ENCODE peak calls at places on chromosomes 13 and 19, in four cellular contexts. One of them, this sample, is unnamed.

GRCh38 chr13:84896128-84896527 is 903.1 kb downstream of the SLITRK6 start:
- DNase-seq in stomach: no peak
- DNase-seq in HepG2: peak; percentile 52
- DNase-seq in transverse colon: peak; percentile 11
- DNase-seq in this sample: no peak

GRCh38 chr13:32056316-32056715 is 24.7 kb downstream of the FRY start:
- DNase-seq in stomach: no peak
- DNase-seq in HepG2: no peak
- DNase-seq in transverse colon: peak; percentile 35
- DNase-seq in this sample: no peak

GRCh38 chr19:46303702-46304397 is 7.0 kb downstream of the HIF3A start:
- DNase-seq in stomach: peak; percentile 97
- DNase-seq in HepG2: no peak
- DNase-seq in transverse colon: peak; percentile 95
- DNase-seq in this sample: peak; percentile 90

GRCh38 chr13:39451860-39452301 is 151.1 kb downstream of the LHFPL6 start:
- DNase-seq in stomach: no peak
- DNase-seq in HepG2: no peak
- DNase-seq in transverse colon: peak; percentile 11
- DNase-seq in this sample: peak; percentile 77

GRCh38 chr13:103187621-103188020 is 121.4 kb upstream of the SLC10A2 start:
- DNase-seq in stomach: no peak
- DNase-seq in HepG2: no peak
- DNase-seq in transverse colon: no peak
- DNase-seq in this sample: no peak

GRCh38 chr19:2207008-2207407 is 29.1 kb downstream of the PLEKHJ1 start:
- DNase-seq in stomach: no peak
- DNase-seq in HepG2: no peak
- DNase-seq in transverse colon: no peak
- DNase-seq in this sample: no peak

GRCh38 chr19:45346449-45346848 is 5.9 kb downstream of the KLC3 start:
- DNase-seq in stomach: peak; percentile 48
- DNase-seq in HepG2: peak; percentile 24
- DNase-seq in transverse colon: no peak
- DNase-seq in this sample: no peak

GRCh38 chr19:34482380-34483250 is 1.1 kb downstream of the WTIP start:
- DNase-seq in stomach: no peak
- DNase-seq in HepG2: no peak
- DNase-seq in transverse colon: no peak
- DNase-seq in this sample: no peak

GRCh38 chr13:26300140-26300539 is 46.2 kb downstream of the CDK8 start:
- DNase-seq in stomach: no peak
- DNase-seq in HepG2: no peak
- DNase-seq in transverse colon: no peak
- DNase-seq in this sample: no peak

GRCh38 chr19:30326076-30326710 is 46.0 kb upstream of the ZNF536 start:
- DNase-seq in stomach: no peak
- DNase-seq in HepG2: no peak
- DNase-seq in transverse colon: no peak
- DNase-seq in this sample: no peak

GRCh38 chr19:7590256-7590655 is 5.4 kb upstream of the CAMSAP3 start:
- DNase-seq in stomach: peak; percentile 62
- DNase-seq in HepG2: no peak
- DNase-seq in transverse colon: peak; percentile 50
- DNase-seq in this sample: no peak

GRCh38 chr13:30421093-30422055 is 919 bp upstream of the UBE2L5 start:
- DNase-seq in stomach: peak; percentile 82
- DNase-seq in HepG2: no peak
- DNase-seq in transverse colon: peak; percentile 82
- DNase-seq in this sample: peak; percentile 97

GRCh38 chr19:3687774-3688706 is 12.2 kb downstream of the PIP5K1C start:
- DNase-seq in stomach: peak; percentile 67
- DNase-seq in HepG2: peak; percentile 41
- DNase-seq in transverse colon: peak; percentile 54
- DNase-seq in this sample: no peak

GRCh38 chr19:55398200-55398947 is 9.2 kb downstream of the UBE2S start:
- DNase-seq in stomach: no peak
- DNase-seq in HepG2: no peak
- DNase-seq in transverse colon: no peak
- DNase-seq in this sample: no peak

GRCh38 chr13:92900455-92900854 is 326.2 kb upstream of the GPC6 start:
- DNase-seq in stomach: no peak
- DNase-seq in HepG2: no peak
- DNase-seq in transverse colon: no peak
- DNase-seq in this sample: no peak

GRCh38 chr19:29785360-29785759 is 26.4 kb upstream of the CCNE1 start:
- DNase-seq in stomach: no peak
- DNase-seq in HepG2: no peak
- DNase-seq in transverse colon: no peak
- DNase-seq in this sample: no peak

GRCh38 chr19:29587059-29587458 is 19.0 kb upstream of the POP4 start:
- DNase-seq in stomach: no peak
- DNase-seq in HepG2: no peak
- DNase-seq in transverse colon: no peak
- DNase-seq in this sample: no peak

GRCh38 chr13:85586422-85586831 is 212.8 kb downstream of the SLITRK6 start:
- DNase-seq in stomach: no peak
- DNase-seq in HepG2: no peak
- DNase-seq in transverse colon: no peak
- DNase-seq in this sample: no peak

GRCh38 chr13:27708325-27708724 is 84.0 kb upstream of the GSX1 start:
- DNase-seq in stomach: no peak
- DNase-seq in HepG2: no peak
- DNase-seq in transverse colon: no peak
- DNase-seq in this sample: no peak

GRCh38 chr13:27924529-27925141 is 4.8 kb downstream of the PDX1 start:
- DNase-seq in stomach: no peak
- DNase-seq in HepG2: no peak
- DNase-seq in transverse colon: no peak
- DNase-seq in this sample: no peak

GRCh38 chr19:17286742-17287141 is 5.0 kb downstream of the ANKLE1 start:
- DNase-seq in stomach: no peak
- DNase-seq in HepG2: no peak
- DNase-seq in transverse colon: no peak
- DNase-seq in this sample: no peak

GRCh38 chr13:24916464-24916863 is 152.5 kb downstream of the RNF17 start:
- DNase-seq in stomach: no peak
- DNase-seq in HepG2: no peak
- DNase-seq in transverse colon: no peak
- DNase-seq in this sample: no peak

GRCh38 chr19:14440049-14440448 is 6.9 kb downstream of the PKN1 start:
- DNase-seq in stomach: peak; percentile 72
- DNase-seq in HepG2: no peak
- DNase-seq in transverse colon: peak; percentile 79
- DNase-seq in this sample: peak; percentile 78

GRCh38 chr19:57850553-57851017 is 926 bp downstream of the ZNF587 start:
- DNase-seq in stomach: peak; percentile 56
- DNase-seq in HepG2: peak; percentile 29
- DNase-seq in transverse colon: peak; percentile 75
- DNase-seq in this sample: no peak

GRCh38 chr13:37109080-37109678 is 3.7 kb upstream of the CSNK1A1L start:
- DNase-seq in stomach: no peak
- DNase-seq in HepG2: peak; percentile 3
- DNase-seq in transverse colon: no peak
- DNase-seq in this sample: no peak

GRCh38 chr13:23966691-23967615 is 69.7 kb upstream of the C1QTNF9B start:
- DNase-seq in stomach: no peak
- DNase-seq in HepG2: no peak
- DNase-seq in transverse colon: no peak
- DNase-seq in this sample: no peak

GRCh38 chr13:51818771-51819511 is 15.0 kb upstream of the DHRS12 start:
- DNase-seq in stomach: peak; percentile 53
- DNase-seq in HepG2: no peak
- DNase-seq in transverse colon: no peak
- DNase-seq in this sample: peak; percentile 76

GRCh38 chr13:73417012-73417615 is 358.3 kb downstream of the KLF5 start:
- DNase-seq in stomach: no peak
- DNase-seq in HepG2: peak; percentile 27
- DNase-seq in transverse colon: no peak
- DNase-seq in this sample: no peak

GRCh38 chr13:109565877-109566276 is 220.5 kb downstream of the IRS2 start:
- DNase-seq in stomach: no peak
- DNase-seq in HepG2: no peak
- DNase-seq in transverse colon: no peak
- DNase-seq in this sample: no peak

GRCh38 chr13:72043361-72043760 is 176.4 kb upstream of the DACH1 start:
- DNase-seq in stomach: no peak
- DNase-seq in HepG2: no peak
- DNase-seq in transverse colon: no peak
- DNase-seq in this sample: no peak

GRCh38 chr13:52869050-52869449 is 20.6 kb upstream of the PCDH8 start:
- DNase-seq in stomach: no peak
- DNase-seq in HepG2: no peak
- DNase-seq in transverse colon: no peak
- DNase-seq in this sample: no peak

GRCh38 chr13:106176103-106176502 is 359.4 kb downstream of the EFNB2 start:
- DNase-seq in stomach: no peak
- DNase-seq in HepG2: no peak
- DNase-seq in transverse colon: no peak
- DNase-seq in this sample: no peak

GRCh38 chr13:75685239-75685697 is 49.1 kb downstream of the LMO7 start:
- DNase-seq in stomach: no peak
- DNase-seq in HepG2: peak; percentile 42
- DNase-seq in transverse colon: no peak
- DNase-seq in this sample: no peak

GRCh38 chr13:95027638-95028037 is 273.6 kb downstream of the ABCC4 start:
- DNase-seq in stomach: no peak
- DNase-seq in HepG2: no peak
- DNase-seq in transverse colon: no peak
- DNase-seq in this sample: no peak

GRCh38 chr13:95035311-95036109 is 265.7 kb downstream of the ABCC4 start:
- DNase-seq in stomach: no peak
- DNase-seq in HepG2: no peak
- DNase-seq in transverse colon: no peak
- DNase-seq in this sample: no peak

GRCh38 chr13:95033890-95034289 is 267.4 kb downstream of the ABCC4 start:
- DNase-seq in stomach: no peak
- DNase-seq in HepG2: no peak
- DNase-seq in transverse colon: no peak
- DNase-seq in this sample: no peak

GRCh38 chr13:95030948-95031347 is 270.3 kb downstream of the ABCC4 start:
- DNase-seq in stomach: no peak
- DNase-seq in HepG2: no peak
- DNase-seq in transverse colon: no peak
- DNase-seq in this sample: no peak

GRCh38 chr13:95032114-95032513 is 269.1 kb downstream of the ABCC4 start:
- DNase-seq in stomach: no peak
- DNase-seq in HepG2: no peak
- DNase-seq in transverse colon: no peak
- DNase-seq in this sample: no peak
- TF ChIP-seq EP300 in stomach: no peak
- TF ChIP-seq EP300 in HepG2: no peak
- TF ChIP-seq EP300 in transverse colon: no peak
- TF ChIP-seq EP300 in this sample: no peak

DNA sequence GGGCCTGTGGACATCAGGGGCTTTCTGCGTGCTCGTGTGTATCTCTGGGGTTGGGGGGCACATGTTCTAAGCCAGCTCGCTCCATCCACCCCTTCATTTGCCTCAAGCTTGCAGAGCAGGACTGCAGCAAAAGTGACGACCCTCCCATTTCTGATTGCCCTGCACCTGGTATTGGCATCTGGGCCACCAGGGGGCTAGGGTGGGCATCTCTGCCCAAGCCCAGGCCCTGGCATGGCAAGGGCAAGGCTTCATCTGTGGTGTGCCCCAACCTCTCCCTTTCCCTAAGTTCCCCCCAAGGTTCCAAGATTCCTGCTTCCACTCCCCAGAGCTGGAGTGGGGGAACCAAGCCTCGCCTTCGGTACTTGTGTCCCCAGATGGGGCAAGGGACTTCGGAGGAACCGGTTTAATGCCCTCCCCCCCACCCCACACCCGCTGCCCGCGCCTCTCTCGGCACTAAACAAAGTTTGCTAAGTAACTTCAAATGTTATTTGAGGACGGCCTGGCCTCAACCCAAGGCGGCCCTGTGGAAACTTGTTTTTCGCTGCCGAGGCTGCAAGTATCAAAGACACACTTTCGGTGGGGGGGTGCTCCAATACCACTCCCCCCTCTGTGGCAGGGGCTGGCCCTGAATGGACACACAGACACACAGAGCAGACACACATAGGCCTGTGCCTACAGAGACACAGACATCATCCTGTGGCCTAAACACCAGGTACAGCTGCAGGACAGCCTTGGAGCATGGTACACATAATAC is 12.2 kb downstream of the NFIX start:
- DNase-seq in stomach: peak; percentile 91
- DNase-seq in HepG2: no peak
- DNase-seq in transverse colon: no peak
- DNase-seq in this sample: peak; percentile 91
- H3K4me1 ChIP-seq in stomach: peaks cover 100% of the 10 kb centered on the region
- H3K4me1 ChIP-seq in HepG2: peaks cover 14% of the 10 kb centered on the region
- H3K4me1 ChIP-seq in transverse colon: peaks cover 41% of the 10 kb centered on the region
- H3K4me1 ChIP-seq in this sample: peaks cover 99% of the 10 kb centered on the region

DNA sequence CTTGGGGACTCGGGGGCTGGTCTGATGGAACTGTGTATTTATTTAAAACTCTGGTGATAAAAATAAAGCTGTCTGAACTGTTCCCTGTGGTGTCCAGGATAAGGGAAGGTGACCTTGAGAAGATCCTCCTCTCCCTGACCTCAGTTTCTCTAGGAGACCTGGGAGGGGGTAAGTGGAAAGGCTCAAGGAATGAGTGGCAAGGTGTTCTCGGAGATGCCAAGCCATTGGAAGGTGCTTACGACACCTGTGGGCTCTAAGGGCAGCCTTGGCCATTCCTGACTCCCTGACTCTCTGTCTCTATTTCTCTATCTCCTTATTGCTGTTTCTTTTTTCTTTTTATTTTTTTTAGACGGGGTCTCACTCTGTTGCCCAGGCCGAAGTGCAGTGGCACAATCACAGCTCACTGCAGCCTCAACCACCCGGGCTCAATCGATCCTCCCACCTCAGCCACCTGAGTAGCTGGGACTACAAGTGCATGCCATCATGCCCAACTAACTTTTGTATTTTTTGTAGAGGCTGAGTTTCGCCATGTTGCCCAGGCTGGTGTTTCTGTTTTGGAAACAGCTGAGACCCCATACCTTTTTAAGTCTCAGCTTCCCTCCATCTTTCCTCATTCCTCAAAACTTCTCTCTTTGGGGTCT is 3.3 kb downstream of the GDF15 start:
- DNase-seq in stomach: no peak
- DNase-seq in HepG2: no peak
- DNase-seq in transverse colon: no peak
- DNase-seq in this sample: no peak
- TF ChIP-seq POLR2AphosphoS5 in stomach: no peak
- TF ChIP-seq POLR2AphosphoS5 in HepG2: peak; percentile 41
- TF ChIP-seq POLR2AphosphoS5 in transverse colon: no peak
- TF ChIP-seq POLR2AphosphoS5 in this sample: no peak

DNA sequence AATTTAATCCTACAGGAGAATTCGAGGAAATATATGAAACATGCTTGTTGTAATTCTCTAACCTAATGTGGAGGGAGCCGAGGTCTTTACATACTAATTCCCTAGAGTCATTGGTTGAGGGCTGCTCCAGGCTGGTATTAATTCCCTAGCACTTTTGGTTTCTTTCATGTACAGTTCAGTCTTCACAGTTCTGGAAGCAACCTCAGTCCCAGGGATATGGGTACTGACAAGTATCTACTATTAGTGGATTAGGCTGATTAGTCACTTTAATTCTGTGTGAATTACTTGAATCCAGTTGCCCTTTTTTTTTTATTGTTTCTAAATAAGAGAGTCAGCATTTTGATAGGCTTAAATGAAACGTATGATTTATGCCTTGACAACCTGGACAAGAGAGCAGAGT is 172.3 kb upstream of the HTR2A start:
- DNase-seq in stomach: no peak
- DNase-seq in HepG2: no peak
- DNase-seq in transverse colon: no peak
- DNase-seq in this sample: no peak
- TF ChIP-seq EP300 in stomach: no peak
- TF ChIP-seq EP300 in HepG2: no peak
- TF ChIP-seq EP300 in transverse colon: no peak
- TF ChIP-seq EP300 in this sample: no peak

This sample was measured in sigmoid colon.